ENCODE peak calls at places on chromosomes 2 and 18, in four cellular contexts. D is NCI-H524, G is head of caudate nucleus, X is GM18507. H is an unnamed sample.

GRCh38 chr2:102599486-102599885 is 19.9 kb upstream of the SLC9A2 start:
- DNase-seq in D (no peak), G (no peak), X (no peak), H (no peak)

GRCh38 chr2:58032016-58032750 is 14.4 kb upstream of the VRK2 start:
- DNase-seq in D (no peak), G (no peak), X (no peak), H (no peak)

GRCh38 chr2:199955007-199955338 is 318 bp downstream of the TYW5 start:
- DNase-seq in D (peak), G (no peak), X (no peak), H (no peak)

GRCh38 chr2:120525056-120526046 is 179.4 kb downstream of the INHBB start:
- DNase-seq in D (peak), G (no peak), X (no peak), H (no peak)

GRCh38 chr18:45316127-45316526 is 299.1 kb upstream of the SLC14A2 start:
- DNase-seq in D (no peak), G (no peak), X (no peak), H (no peak)

GRCh38 chr2:95057535-95058453 is 32.3 kb downstream of the MAL start:
- DNase-seq in D (peak), G (peak), X (no peak), H (peak)

GRCh38 chr2:200862532-200863000 is 1.9 kb downstream of the CLK1 start:
- DNase-seq in D (peak), G (peak), X (no peak), H (no peak)

GRCh38 chr2:184879671-184880070 is 281.3 kb downstream of the ZNF804A start:
- DNase-seq in D (no peak), G (no peak), X (no peak), H (no peak)

GRCh38 chr2:3267869-3268704 is 109.5 kb downstream of the EIPR1 start:
- DNase-seq in D (no peak), G (no peak), X (no peak), H (no peak)

GRCh38 chr18:57422313-57422872 is 12.8 kb upstream of the ONECUT2 start:
- DNase-seq in D (no peak), G (no peak), X (no peak), H (no peak)

GRCh38 chr18:74198453-74198852 is 50.1 kb downstream of the TIMM21 start:
- DNase-seq in D (no peak), G (no peak), X (no peak), H (no peak)

GRCh38 chr18:76265375-76266225 is 229.4 kb downstream of the ZNF516 start:
- DNase-seq in D (no peak), G (no peak), X (no peak), H (no peak)

GRCh38 chr2:196233808-196234501 is 62.6 kb upstream of the STK17B start:
- DNase-seq in D (no peak), G (no peak), X (no peak), H (no peak)

GRCh38 chr2:234792566-234792965 is 159.3 kb upstream of the SH3BP4 start:
- DNase-seq in D (no peak), G (peak), X (no peak), H (peak)

GRCh38 chr18:76565238-76566173 is 70.5 kb upstream of the ZNF516 start:
- DNase-seq in D (peak), G (peak), X (no peak), H (no peak)

GRCh38 chr2:229800997-229801754 is 86.8 kb upstream of the DNER start:
- DNase-seq in D (peak), G (peak), X (peak), H (peak)

H was measured in posterior cingulate gyrus.